ENCODE peak calls at places on chromosomes 12 and 14, in ten cellular contexts. D is cardiac septum, H is A549, A is T-helper 1 cell, J is GM04504, T is NCI-H446 treated with DMSO at 0.1 percent for 48 hours, O is NCI-H1105 treated with DMSO at 0.1 percent for 48 hours, K is HT-29, X is NCI-H748 treated with DMSO at 0.1 percent for 48 hours, Y is H54. Z is an unnamed sample.

GRCh38 chr14:53278602-53279506 is 125.7 kb upstream of the DDHD1 start:
- DNase-seq in D (no peak), H (no peak), A (no peak), J (no peak), T (no peak), O (no peak), K (no peak), X (no peak), Y (no peak), Z (no peak)

GRCh38 chr12:89661706-89662330 is 46.8 kb downstream of the ATP2B1 start:
- DNase-seq in D (no peak), H (no peak), A (no peak), J (no peak), T (no peak), O (no peak), K (no peak), X (no peak), Y (no peak), Z (no peak)

GRCh38 chr12:5439333-5439732 is 7.4 kb downstream of the NTF3 start:
- DNase-seq in D (no peak), H (no peak), A (no peak), J (no peak), T (no peak), O (no peak), K (peak), X (no peak), Y (no peak), Z (no peak)

GRCh38 chr14:54395284-54395683 is 1.5 kb upstream of the CDKN3 start:
- DNase-seq in D (no peak), H (no peak), A (no peak), J (no peak), T (no peak), O (no peak), K (no peak), X (no peak), Y (no peak), Z (no peak)

GRCh38 chr12:20757-21156 is 45.8 kb upstream of the IQSEC3 start:
- DNase-seq in D (no peak), H (no peak), A (no peak), J (no peak), T (no peak), O (no peak), K (no peak), X (no peak), Y (no peak), Z (peak)

GRCh38 chr12:22283006-22283506 is 51.5 kb downstream of the ST8SIA1 start:
- DNase-seq in D (no peak), H (no peak), A (no peak), J (peak), T (no peak), O (no peak), K (no peak), X (no peak), Y (peak), Z (no peak)

GRCh38 chr14:69538766-69539165 is 35.9 kb downstream of the CCDC177 start:
- DNase-seq in D (no peak), H (no peak), A (no peak), J (no peak), T (no peak), O (no peak), K (no peak), X (no peak), Y (no peak), Z (no peak)

GRCh38 chr14:78316058-78316457 is 145.9 kb downstream of the NRXN3 start:
- DNase-seq in D (no peak), H (no peak), A (no peak), J (no peak), T (no peak), O (peak), K (no peak), X (peak), Y (no peak), Z (peak)

GRCh38 chr14:98909251-98909944 is 362.6 kb downstream of the BCL11B start:
- DNase-seq in D (no peak), H (peak), A (no peak), J (no peak), T (no peak), O (peak), K (peak), X (no peak), Y (peak), Z (no peak)

GRCh38 chr14:77270361-77271112 is 469 bp downstream of the NGB start:
- DNase-seq in D (no peak), H (no peak), A (no peak), J (no peak), T (no peak), O (no peak), K (no peak), X (no peak), Y (no peak), Z (peak)

GRCh38 chr12:2286461-2287131 is 233.8 kb downstream of the CACNA1C start:
- DNase-seq in D (peak), H (no peak), A (no peak), J (peak), T (no peak), O (no peak), K (no peak), X (no peak), Y (no peak), Z (peak)

GRCh38 chr14:32593290-32593942 is 264.3 kb downstream of the AKAP6 start:
- DNase-seq in D (no peak), H (no peak), A (no peak), J (peak), T (no peak), O (no peak), K (no peak), X (no peak), Y (peak), Z (no peak)

GRCh38 chr14:74579447-74580274 is 32.4 kb downstream of the LTBP2 start:
- DNase-seq in D (no peak), H (peak), A (no peak), J (peak), T (no peak), O (no peak), K (no peak), X (no peak), Y (peak), Z (no peak)

GRCh38 chr14:94011795-94012194 is 14.3 kb upstream of the OTUB2 start:
- DNase-seq in D (no peak), H (no peak), A (no peak), J (no peak), T (no peak), O (peak), K (no peak), X (no peak), Y (no peak), Z (no peak)

GRCh38 chr12:76539727-76540126 is 19.8 kb downstream of the OSBPL8 start:
- DNase-seq in D (no peak), H (no peak), A (no peak), J (no peak), T (no peak), O (no peak), K (no peak), X (no peak), Y (no peak), Z (no peak)

GRCh38 chr12:92185052-92185451 is 39.4 kb upstream of the BTG1 start:
- DNase-seq in D (no peak), H (no peak), A (no peak), J (no peak), T (no peak), O (no peak), K (no peak), X (no peak), Y (no peak), Z (no peak)

GRCh38 chr14:102502571-102502970 is 7.0 kb downstream of the ANKRD9 start:
- DNase-seq in D (no peak), H (no peak), A (no peak), J (no peak), T (no peak), O (no peak), K (no peak), X (no peak), Y (no peak), Z (no peak)

GRCh38 chr12:50188875-50189575 is 21.9 kb upstream of the CERS5 start:
- DNase-seq in D (no peak), H (no peak), A (no peak), J (no peak), T (no peak), O (no peak), K (no peak), X (no peak), Y (no peak), Z (peak)

GRCh38 chr12:132084681-132085635 is 59.2 kb downstream of the DDX51 start:
- DNase-seq in D (peak), H (peak), A (peak), J (peak), T (no peak), O (no peak), K (peak), X (no peak), Y (peak), Z (peak)

GRCh38 chr14:72613196-72613974 is 280.5 kb downstream of the DPF3 start:
- DNase-seq in D (peak), H (no peak), A (no peak), J (no peak), T (no peak), O (peak), K (no peak), X (no peak), Y (no peak), Z (peak)

GRCh38 chr14:104114421-104115130 is 23.8 kb upstream of the KIF26A start:
- DNase-seq in D (peak), H (no peak), A (peak), J (no peak), T (no peak), O (no peak), K (no peak), X (no peak), Y (no peak), Z (peak)